ENCODE peak calls at places on chromosomes 12 and 14, in five cellular contexts. V, X, D, U and P are unnamed samples.

GRCh38 chr14:68110989-68111704 is 291.6 kb downstream of the RAD51B start:
- DNase-seq in D (no peak), X (no peak), V (no peak), U (no peak), P (no peak)

GRCh38 chr14:83163016-83163415 is 1629.4 kb upstream of the SEL1L start:
- DNase-seq in D (no peak), X (no peak), U (no peak), V (peak), P (no peak)

GRCh38 chr12:22164101-22164500 is 118.1 kb downstream of the CMAS start:
- DNase-seq in X (no peak), V (no peak), U (no peak), D (no peak), P (no peak)

GRCh38 chr12:67534671-67535070 is 113.9 kb upstream of the DYRK2 start:
- DNase-seq in U (no peak), X (no peak), D (no peak), V (peak), P (no peak)

GRCh38 chr12:56629459-56630179 is 507 bp downstream of the BAZ2A start:
- DNase-seq in V (no peak), U (peak), X (peak), D (peak), P (peak)

GRCh38 chr12:47184229-47184628 is 104.5 kb upstream of the AMIGO2 start:
- DNase-seq in U (no peak), V (no peak), D (no peak), X (no peak), P (no peak)

GRCh38 chr12:56836800-56837663 is 73.9 kb downstream of the HSD17B6 start:
- DNase-seq in U (peak), D (no peak), V (peak), X (no peak), P (no peak)

GRCh38 chr14:50668008-50668851 is at the start of gene SAV1:
- DNase-seq in D (peak), U (peak), V (peak), X (peak), P (peak)

GRCh38 chr12:95661360-95661759 is 110.1 kb upstream of the USP44 start:
- DNase-seq in V (no peak), D (no peak), U (no peak), X (no peak), P (no peak)

GRCh38 chr14:92553456-92553855 is 39.9 kb downstream of the RIN3 start:
- DNase-seq in V (no peak), X (no peak), D (no peak), U (no peak), P (no peak)

GRCh38 chr14:61570961-61571299 is 124.4 kb upstream of the HIF1A start:
- DNase-seq in V (no peak), U (no peak), X (no peak), D (no peak), P (no peak)

GRCh38 chr14:104795468-104795780 is at the start of gene AKT1:
- DNase-seq in U (no peak), D (no peak), X (no peak), V (no peak), P (no peak)

GRCh38 chr14:75566321-75566720 is 12.1 kb upstream of the FLVCR2 start:
- DNase-seq in U (peak), D (no peak), X (no peak), V (peak), P (no peak)

GRCh38 chr12:78441737-78442453 is 422.7 kb upstream of the SYT1 start:
- DNase-seq in D (no peak), U (no peak), V (no peak), X (no peak), P (no peak)

GRCh38 chr12:3041558-3042164 is 35.5 kb upstream of the TSPAN9 start:
- DNase-seq in D (peak), X (no peak), U (peak), V (peak), P (peak)

GRCh38 chr14:69096766-69097475 is 56.0 kb downstream of the DCAF5 start:
- DNase-seq in X (no peak), V (no peak), U (no peak), D (no peak), P (no peak)

GRCh38 chr12:54004841-54005530 is 3.8 kb upstream of the HOXC8 start:
- DNase-seq in X (no peak), U (no peak), V (no peak), D (no peak), P (no peak)

GRCh38 chr14:71623939-71624338 is 308.3 kb upstream of the RGS6 start:
- DNase-seq in V (no peak), D (no peak), X (no peak), U (no peak), P (no peak)